ENCODE peak calls at places on chromosomes 3 and 15, in four cellular contexts. T is HepG2, R is ecto neural progenitor cell, C is dermis blood vessel endothelial cell. U is an unnamed sample.

GRCh38 chr3:142910280-142910679 is 21.4 kb upstream of the PCOLCE2 start:
- DNase-seq in R (no peak), T (no peak), C (no peak), U (no peak)

GRCh38 chr3:11059090-11059798 is 66.7 kb downstream of the SLC6A1 start:
- DNase-seq in R (peak; percentile 81), T (peak; percentile 39), C (peak; percentile 77), U (peak; percentile 89)

GRCh38 chr3:62167566-62168262 is 205.6 kb downstream of the FEZF2 start:
- DNase-seq in C (no peak), T (no peak), R (no peak), U (no peak)

GRCh38 chr3:136788154-136788553 is 30.8 kb upstream of the SLC35G2 start:
- DNase-seq in C (no peak), T (no peak), R (no peak), U (no peak)

GRCh38 chr15:42736178-42736792 is 643 bp downstream of the CDAN1 start:
- DNase-seq in C (peak; percentile 38), R (no peak), T (no peak), U (peak; percentile 39)

GRCh38 chr3:171446801-171447578 is 13.2 kb downstream of the TNIK start:
- DNase-seq in T (no peak), C (peak; percentile 68), R (no peak), U (no peak)

GRCh38 chr3:42061711-42062408 is 29.3 kb upstream of the TRAK1 start:
- DNase-seq in R (no peak), T (no peak), C (peak; percentile 93), U (peak; percentile 62)

GRCh38 chr3:194658477-194659242 is 13.3 kb downstream of the LSG1 start:
- DNase-seq in T (no peak), C (peak; percentile 85), R (no peak), U (no peak)

GRCh38 chr3:171980578-171981270 is 58.7 kb upstream of the FNDC3B start:
- DNase-seq in R (no peak), T (no peak), C (peak; percentile 33), U (no peak)

GRCh38 chr3:157201648-157202278 is 41.8 kb upstream of the CCNL1 start:
- DNase-seq in C (peak; percentile 79), T (peak; percentile 29), R (no peak), U (peak; percentile 20)

GRCh38 chr3:133548090-133548489 is 25.4 kb upstream of the CDV3 start:
- DNase-seq in C (no peak), R (no peak), T (no peak), U (no peak)

GRCh38 chr15:35279811-35280210 is 194.7 kb upstream of the NANOGP8 start:
- DNase-seq in T (no peak), R (no peak), C (no peak), U (no peak)

GRCh38 chr3:17059966-17060560 is 175.3 kb downstream of the PLCL2 start:
- DNase-seq in C (no peak), R (no peak), T (no peak), U (no peak)

GRCh38 chr3:145017959-145018358 is 1046.3 kb downstream of the DIPK2A start:
- DNase-seq in R (no peak), C (no peak), T (no peak), U (no peak)

GRCh38 chr3:147655236-147655635 is 246.1 kb downstream of the ZIC1 start:
- DNase-seq in C (no peak), R (no peak), T (no peak), U (no peak)

GRCh38 chr15:64122936-64123351 is 27.2 kb downstream of the SNX1 start:
- DNase-seq in T (no peak), R (no peak), C (no peak), U (no peak)

GRCh38 chr3:95333826-95334225 is 1271.0 kb downstream of the NSUN3 start:
- DNase-seq in R (no peak), T (no peak), C (no peak), U (no peak)

GRCh38 chr3:29313981-29314726 is 33.3 kb downstream of the RBMS3 start:
- DNase-seq in R (no peak), C (no peak), T (no peak), U (no peak)

GRCh38 chr3:193572426-193572908 is 17.8 kb upstream of the ATP13A4 start:
- DNase-seq in C (peak; percentile 77), T (peak; percentile 44), R (peak; percentile 65), U (peak; percentile 45)

GRCh38 chr3:116442331-116443021 is 2.8 kb downstream of the LSAMP start:
- DNase-seq in C (no peak), T (no peak), R (no peak), U (no peak)

GRCh38 chr3:142019794-142020320 is 129.5 kb downstream of the TFDP2 start:
- DNase-seq in T (no peak), R (no peak), C (peak; percentile 29), U (no peak)

GRCh38 chr3:36709826-36710365 is 54.5 kb downstream of the DCLK3 start:
- DNase-seq in R (no peak), T (no peak), C (no peak), U (no peak)

GRCh38 chr3:175477651-175478224 is 618.6 kb downstream of the NAALADL2 start:
- DNase-seq in R (no peak), C (no peak), T (no peak), U (no peak)

GRCh38 chr15:43465105-43465504 is 27.9 kb downstream of the TP53BP1 start:
- DNase-seq in T (no peak), R (no peak), C (no peak), U (no peak)

GRCh38 chr3:110293660-110294059 is 778.0 kb upstream of the NECTIN3 start:
- DNase-seq in R (no peak), T (no peak), C (no peak), U (no peak)

GRCh38 chr3:49721861-49722781 is 1.6 kb downstream of the GMPPB start:
- DNase-seq in C (no peak), R (no peak), T (no peak), U (no peak)

GRCh38 chr3:7074217-7074616 is 213.3 kb downstream of the GRM7 start:
- DNase-seq in C (no peak), T (no peak), R (no peak), U (no peak)

GRCh38 chr3:39212665-39213064 is 20.3 kb upstream of the XIRP1 start:
- DNase-seq in C (no peak), R (no peak), T (no peak), U (no peak)